ENCODE peak calls at places on chromosomes 5 and 9, in eight cellular contexts. One of them, this sample, is unnamed.
A peak's percentile ranks its signal among the peaks of the same experiment; 100 is the strongest.

GRCh38 chr5:124230456-124230855 is 516.0 kb downstream of the ZNF608 start:
- DNase-seq in NCI-H2029 treated with DMSO at 0.1 percent for 48 hours: no peak
- DNase-seq in NCI-H2171: no peak
- DNase-seq in HCEC 1CT: no peak
- DNase-seq in activated effector memory CD4-positive, alpha-beta T cell treated with Interleukin-2 at 50 U/mL for 16 hours: no peak
- DNase-seq in cardiac muscle cell: no peak
- DNase-seq in dorsolateral prefrontal cortex: no peak
- DNase-seq in activated CD4-positive, alpha-beta T cell treated with anti-CD3 and anti-CD28 coated beads for 1 hour: no peak
- DNase-seq in this sample: no peak

GRCh38 chr5:147576646-147577535 is 67.0 kb upstream of the DPYSL3 start:
- DNase-seq in dorsolateral prefrontal cortex: peak; percentile 66
- DNase-seq in activated effector memory CD4-positive, alpha-beta T cell treated with Interleukin-2 at 50 U/mL for 16 hours: no peak
- DNase-seq in HCEC 1CT: peak; percentile 50
- DNase-seq in NCI-H2171: peak; percentile 7
- DNase-seq in activated CD4-positive, alpha-beta T cell treated with anti-CD3 and anti-CD28 coated beads for 1 hour: no peak
- DNase-seq in cardiac muscle cell: peak; percentile 54
- DNase-seq in NCI-H2029 treated with DMSO at 0.1 percent for 48 hours: no peak
- DNase-seq in this sample: peak; percentile 61

GRCh38 chr5:1745190-1745805 is 54.3 kb downstream of the MRPL36 start:
- DNase-seq in dorsolateral prefrontal cortex: peak; percentile 23
- DNase-seq in activated effector memory CD4-positive, alpha-beta T cell treated with Interleukin-2 at 50 U/mL for 16 hours: no peak
- DNase-seq in NCI-H2171: no peak
- DNase-seq in activated CD4-positive, alpha-beta T cell treated with anti-CD3 and anti-CD28 coated beads for 1 hour: no peak
- DNase-seq in NCI-H2029 treated with DMSO at 0.1 percent for 48 hours: no peak
- DNase-seq in cardiac muscle cell: no peak
- DNase-seq in HCEC 1CT: no peak
- DNase-seq in this sample: no peak

GRCh38 chr9:27412963-27413362 is 111.1 kb upstream of the IFNK start:
- DNase-seq in NCI-H2171: no peak
- DNase-seq in dorsolateral prefrontal cortex: no peak
- DNase-seq in HCEC 1CT: no peak
- DNase-seq in NCI-H2029 treated with DMSO at 0.1 percent for 48 hours: no peak
- DNase-seq in activated effector memory CD4-positive, alpha-beta T cell treated with Interleukin-2 at 50 U/mL for 16 hours: no peak
- DNase-seq in cardiac muscle cell: no peak
- DNase-seq in activated CD4-positive, alpha-beta T cell treated with anti-CD3 and anti-CD28 coated beads for 1 hour: no peak
- DNase-seq in this sample: no peak

GRCh38 chr5:65076251-65076869 is 307.6 kb downstream of the CWC27 start:
- DNase-seq in NCI-H2029 treated with DMSO at 0.1 percent for 48 hours: no peak
- DNase-seq in activated effector memory CD4-positive, alpha-beta T cell treated with Interleukin-2 at 50 U/mL for 16 hours: peak; percentile 28
- DNase-seq in dorsolateral prefrontal cortex: no peak
- DNase-seq in cardiac muscle cell: peak; percentile 96
- DNase-seq in HCEC 1CT: peak; percentile 79
- DNase-seq in NCI-H2171: no peak
- DNase-seq in activated CD4-positive, alpha-beta T cell treated with anti-CD3 and anti-CD28 coated beads for 1 hour: no peak
- DNase-seq in this sample: peak; percentile 61

GRCh38 chr9:137534256-137535119 is 15.7 kb downstream of the PNPLA7 start:
- DNase-seq in dorsolateral prefrontal cortex: no peak
- DNase-seq in NCI-H2029 treated with DMSO at 0.1 percent for 48 hours: peak; percentile 84
- DNase-seq in cardiac muscle cell: peak; percentile 75
- DNase-seq in activated CD4-positive, alpha-beta T cell treated with anti-CD3 and anti-CD28 coated beads for 1 hour: no peak
- DNase-seq in NCI-H2171: peak; percentile 54
- DNase-seq in activated effector memory CD4-positive, alpha-beta T cell treated with Interleukin-2 at 50 U/mL for 16 hours: no peak
- DNase-seq in HCEC 1CT: peak; percentile 72
- DNase-seq in this sample: peak; percentile 65

GRCh38 chr5:129996896-129997295 is 92.6 kb downstream of the CHSY3 start:
- DNase-seq in NCI-H2029 treated with DMSO at 0.1 percent for 48 hours: no peak
- DNase-seq in dorsolateral prefrontal cortex: no peak
- DNase-seq in cardiac muscle cell: peak; percentile 19
- DNase-seq in activated effector memory CD4-positive, alpha-beta T cell treated with Interleukin-2 at 50 U/mL for 16 hours: no peak
- DNase-seq in HCEC 1CT: peak; percentile 85
- DNase-seq in activated CD4-positive, alpha-beta T cell treated with anti-CD3 and anti-CD28 coated beads for 1 hour: no peak
- DNase-seq in NCI-H2171: no peak
- DNase-seq in this sample: no peak

GRCh38 chr9:129054163-129054851 is 17.9 kb downstream of the MIGA2 start:
- DNase-seq in HCEC 1CT: peak; percentile 14
- DNase-seq in cardiac muscle cell: no peak
- DNase-seq in NCI-H2029 treated with DMSO at 0.1 percent for 48 hours: no peak
- DNase-seq in activated effector memory CD4-positive, alpha-beta T cell treated with Interleukin-2 at 50 U/mL for 16 hours: no peak
- DNase-seq in NCI-H2171: no peak
- DNase-seq in activated CD4-positive, alpha-beta T cell treated with anti-CD3 and anti-CD28 coated beads for 1 hour: no peak
- DNase-seq in dorsolateral prefrontal cortex: no peak
- DNase-seq in this sample: no peak

GRCh38 chr5:87755378-87755777 is 342.6 kb upstream of the CCNH start:
- DNase-seq in activated CD4-positive, alpha-beta T cell treated with anti-CD3 and anti-CD28 coated beads for 1 hour: no peak
- DNase-seq in dorsolateral prefrontal cortex: no peak
- DNase-seq in HCEC 1CT: no peak
- DNase-seq in activated effector memory CD4-positive, alpha-beta T cell treated with Interleukin-2 at 50 U/mL for 16 hours: no peak
- DNase-seq in cardiac muscle cell: no peak
- DNase-seq in NCI-H2029 treated with DMSO at 0.1 percent for 48 hours: no peak
- DNase-seq in NCI-H2171: no peak
- DNase-seq in this sample: no peak

GRCh38 chr5:89449392-89450148 is 566.6 kb upstream of the MEF2C start:
- DNase-seq in activated CD4-positive, alpha-beta T cell treated with anti-CD3 and anti-CD28 coated beads for 1 hour: no peak
- DNase-seq in activated effector memory CD4-positive, alpha-beta T cell treated with Interleukin-2 at 50 U/mL for 16 hours: no peak
- DNase-seq in NCI-H2171: no peak
- DNase-seq in dorsolateral prefrontal cortex: no peak
- DNase-seq in HCEC 1CT: no peak
- DNase-seq in NCI-H2029 treated with DMSO at 0.1 percent for 48 hours: no peak
- DNase-seq in cardiac muscle cell: no peak
- DNase-seq in this sample: no peak

GRCh38 chr5:174706997-174707548 is 17.3 kb upstream of the MSX2 start:
- DNase-seq in activated effector memory CD4-positive, alpha-beta T cell treated with Interleukin-2 at 50 U/mL for 16 hours: no peak
- DNase-seq in HCEC 1CT: no peak
- DNase-seq in NCI-H2171: no peak
- DNase-seq in dorsolateral prefrontal cortex: no peak
- DNase-seq in activated CD4-positive, alpha-beta T cell treated with anti-CD3 and anti-CD28 coated beads for 1 hour: no peak
- DNase-seq in NCI-H2029 treated with DMSO at 0.1 percent for 48 hours: no peak
- DNase-seq in cardiac muscle cell: no peak
- DNase-seq in this sample: no peak

GRCh38 chr9:20379804-20380225 is 242.5 kb downstream of the MLLT3 start:
- DNase-seq in cardiac muscle cell: no peak
- DNase-seq in NCI-H2029 treated with DMSO at 0.1 percent for 48 hours: no peak
- DNase-seq in activated effector memory CD4-positive, alpha-beta T cell treated with Interleukin-2 at 50 U/mL for 16 hours: no peak
- DNase-seq in activated CD4-positive, alpha-beta T cell treated with anti-CD3 and anti-CD28 coated beads for 1 hour: no peak
- DNase-seq in dorsolateral prefrontal cortex: no peak
- DNase-seq in HCEC 1CT: no peak
- DNase-seq in NCI-H2171: no peak
- DNase-seq in this sample: no peak

GRCh38 chr5:87195104-87195581 is 72.5 kb upstream of the RASA1 start:
- DNase-seq in activated CD4-positive, alpha-beta T cell treated with anti-CD3 and anti-CD28 coated beads for 1 hour: no peak
- DNase-seq in activated effector memory CD4-positive, alpha-beta T cell treated with Interleukin-2 at 50 U/mL for 16 hours: no peak
- DNase-seq in HCEC 1CT: peak; percentile 82
- DNase-seq in dorsolateral prefrontal cortex: no peak
- DNase-seq in NCI-H2171: no peak
- DNase-seq in cardiac muscle cell: peak; percentile 84
- DNase-seq in NCI-H2029 treated with DMSO at 0.1 percent for 48 hours: no peak
- DNase-seq in this sample: peak; percentile 46

GRCh38 chr5:139037732-139038131 is 160.4 kb downstream of the SIL1 start:
- DNase-seq in dorsolateral prefrontal cortex: no peak
- DNase-seq in NCI-H2029 treated with DMSO at 0.1 percent for 48 hours: no peak
- DNase-seq in activated effector memory CD4-positive, alpha-beta T cell treated with Interleukin-2 at 50 U/mL for 16 hours: no peak
- DNase-seq in HCEC 1CT: no peak
- DNase-seq in cardiac muscle cell: no peak
- DNase-seq in NCI-H2171: no peak
- DNase-seq in activated CD4-positive, alpha-beta T cell treated with anti-CD3 and anti-CD28 coated beads for 1 hour: no peak
- DNase-seq in this sample: no peak

GRCh38 chr5:164335837-164336236 is 830.4 kb downstream of the MAT2B start:
- DNase-seq in NCI-H2171: no peak
- DNase-seq in activated effector memory CD4-positive, alpha-beta T cell treated with Interleukin-2 at 50 U/mL for 16 hours: no peak
- DNase-seq in HCEC 1CT: peak; percentile 84
- DNase-seq in dorsolateral prefrontal cortex: no peak
- DNase-seq in cardiac muscle cell: peak; percentile 71
- DNase-seq in activated CD4-positive, alpha-beta T cell treated with anti-CD3 and anti-CD28 coated beads for 1 hour: no peak
- DNase-seq in NCI-H2029 treated with DMSO at 0.1 percent for 48 hours: no peak
- DNase-seq in this sample: no peak

GRCh38 chr5:179409806-179410205 is 64.5 kb upstream of the ADAMTS2 start:
- DNase-seq in NCI-H2029 treated with DMSO at 0.1 percent for 48 hours: no peak
- DNase-seq in cardiac muscle cell: peak; percentile 17
- DNase-seq in dorsolateral prefrontal cortex: no peak
- DNase-seq in activated CD4-positive, alpha-beta T cell treated with anti-CD3 and anti-CD28 coated beads for 1 hour: no peak
- DNase-seq in HCEC 1CT: no peak
- DNase-seq in activated effector memory CD4-positive, alpha-beta T cell treated with Interleukin-2 at 50 U/mL for 16 hours: no peak
- DNase-seq in NCI-H2171: no peak
- DNase-seq in this sample: peak; percentile 58

GRCh38 chr9:77892171-77892570 is 139.4 kb downstream of the GNAQ start:
- DNase-seq in NCI-H2029 treated with DMSO at 0.1 percent for 48 hours: no peak
- DNase-seq in activated effector memory CD4-positive, alpha-beta T cell treated with Interleukin-2 at 50 U/mL for 16 hours: no peak
- DNase-seq in NCI-H2171: no peak
- DNase-seq in activated CD4-positive, alpha-beta T cell treated with anti-CD3 and anti-CD28 coated beads for 1 hour: no peak
- DNase-seq in dorsolateral prefrontal cortex: no peak
- DNase-seq in HCEC 1CT: no peak
- DNase-seq in cardiac muscle cell: no peak
- DNase-seq in this sample: no peak

GRCh38 chr9:97468658-97469448 is 32.6 kb upstream of the TMOD1 start:
- DNase-seq in NCI-H2171: peak; percentile 42
- DNase-seq in cardiac muscle cell: peak; percentile 81
- DNase-seq in activated effector memory CD4-positive, alpha-beta T cell treated with Interleukin-2 at 50 U/mL for 16 hours: no peak
- DNase-seq in NCI-H2029 treated with DMSO at 0.1 percent for 48 hours: peak; percentile 59
- DNase-seq in HCEC 1CT: peak; percentile 55
- DNase-seq in dorsolateral prefrontal cortex: peak; percentile 83
- DNase-seq in activated CD4-positive, alpha-beta T cell treated with anti-CD3 and anti-CD28 coated beads for 1 hour: no peak
- DNase-seq in this sample: peak; percentile 75

GRCh38 chr9:128393971-128394370 is 22.8 kb downstream of the URM1 start:
- DNase-seq in HCEC 1CT: no peak
- DNase-seq in activated CD4-positive, alpha-beta T cell treated with anti-CD3 and anti-CD28 coated beads for 1 hour: no peak
- DNase-seq in activated effector memory CD4-positive, alpha-beta T cell treated with Interleukin-2 at 50 U/mL for 16 hours: no peak
- DNase-seq in dorsolateral prefrontal cortex: no peak
- DNase-seq in cardiac muscle cell: no peak
- DNase-seq in NCI-H2171: no peak
- DNase-seq in NCI-H2029 treated with DMSO at 0.1 percent for 48 hours: no peak
- DNase-seq in this sample: no peak

GRCh38 chr9:95484225-95484624 is 32.5 kb downstream of the PTCH1 start:
- DNase-seq in activated CD4-positive, alpha-beta T cell treated with anti-CD3 and anti-CD28 coated beads for 1 hour: no peak
- DNase-seq in NCI-H2029 treated with DMSO at 0.1 percent for 48 hours: no peak
- DNase-seq in activated effector memory CD4-positive, alpha-beta T cell treated with Interleukin-2 at 50 U/mL for 16 hours: no peak
- DNase-seq in cardiac muscle cell: no peak
- DNase-seq in dorsolateral prefrontal cortex: no peak
- DNase-seq in HCEC 1CT: no peak
- DNase-seq in NCI-H2171: no peak
- DNase-seq in this sample: no peak

GRCh38 chr9:97666907-97667686 is 30.0 kb downstream of the XPA start:
- DNase-seq in HCEC 1CT: no peak
- DNase-seq in activated effector memory CD4-positive, alpha-beta T cell treated with Interleukin-2 at 50 U/mL for 16 hours: no peak
- DNase-seq in NCI-H2029 treated with DMSO at 0.1 percent for 48 hours: no peak
- DNase-seq in dorsolateral prefrontal cortex: no peak
- DNase-seq in NCI-H2171: no peak
- DNase-seq in activated CD4-positive, alpha-beta T cell treated with anti-CD3 and anti-CD28 coated beads for 1 hour: no peak
- DNase-seq in cardiac muscle cell: no peak
- DNase-seq in this sample: no peak

GRCh38 chr9:106074006-106074405 is 379.7 kb downstream of the TMEM38B start:
- DNase-seq in HCEC 1CT: no peak
- DNase-seq in cardiac muscle cell: no peak
- DNase-seq in dorsolateral prefrontal cortex: no peak
- DNase-seq in NCI-H2171: no peak
- DNase-seq in NCI-H2029 treated with DMSO at 0.1 percent for 48 hours: no peak
- DNase-seq in activated effector memory CD4-positive, alpha-beta T cell treated with Interleukin-2 at 50 U/mL for 16 hours: no peak
- DNase-seq in activated CD4-positive, alpha-beta T cell treated with anti-CD3 and anti-CD28 coated beads for 1 hour: no peak
- DNase-seq in this sample: no peak

GRCh38 chr5:31119938-31120641 is 73.4 kb upstream of the CDH6 start:
- DNase-seq in cardiac muscle cell: no peak
- DNase-seq in activated effector memory CD4-positive, alpha-beta T cell treated with Interleukin-2 at 50 U/mL for 16 hours: no peak
- DNase-seq in HCEC 1CT: no peak
- DNase-seq in NCI-H2029 treated with DMSO at 0.1 percent for 48 hours: no peak
- DNase-seq in dorsolateral prefrontal cortex: no peak
- DNase-seq in NCI-H2171: no peak
- DNase-seq in activated CD4-positive, alpha-beta T cell treated with anti-CD3 and anti-CD28 coated beads for 1 hour: no peak
- DNase-seq in this sample: no peak

GRCh38 chr5:148732692-148733091 is 78.4 kb upstream of the HTR4 start:
- DNase-seq in dorsolateral prefrontal cortex: no peak
- DNase-seq in NCI-H2029 treated with DMSO at 0.1 percent for 48 hours: no peak
- DNase-seq in activated effector memory CD4-positive, alpha-beta T cell treated with Interleukin-2 at 50 U/mL for 16 hours: no peak
- DNase-seq in HCEC 1CT: no peak
- DNase-seq in cardiac muscle cell: no peak
- DNase-seq in activated CD4-positive, alpha-beta T cell treated with anti-CD3 and anti-CD28 coated beads for 1 hour: no peak
- DNase-seq in NCI-H2171: no peak
- DNase-seq in this sample: no peak

GRCh38 chr5:135466178-135467050 is 14.3 kb upstream of the TIFAB start:
- DNase-seq in cardiac muscle cell: peak; percentile 79
- DNase-seq in NCI-H2029 treated with DMSO at 0.1 percent for 48 hours: peak; percentile 13
- DNase-seq in HCEC 1CT: peak; percentile 68
- DNase-seq in activated effector memory CD4-positive, alpha-beta T cell treated with Interleukin-2 at 50 U/mL for 16 hours: peak; percentile 28
- DNase-seq in NCI-H2171: peak; percentile 56
- DNase-seq in dorsolateral prefrontal cortex: peak; percentile 85
- DNase-seq in activated CD4-positive, alpha-beta T cell treated with anti-CD3 and anti-CD28 coated beads for 1 hour: peak; percentile 52
- DNase-seq in this sample: peak; percentile 81

GRCh38 chr9:98999152-98999525 is 55.4 kb downstream of the COL15A1 start:
- DNase-seq in HCEC 1CT: no peak
- DNase-seq in NCI-H2171: no peak
- DNase-seq in activated effector memory CD4-positive, alpha-beta T cell treated with Interleukin-2 at 50 U/mL for 16 hours: no peak
- DNase-seq in dorsolateral prefrontal cortex: no peak
- DNase-seq in activated CD4-positive, alpha-beta T cell treated with anti-CD3 and anti-CD28 coated beads for 1 hour: no peak
- DNase-seq in cardiac muscle cell: no peak
- DNase-seq in NCI-H2029 treated with DMSO at 0.1 percent for 48 hours: no peak
- DNase-seq in this sample: no peak

GRCh38 chr9:110351009-110351467 is 13.4 kb upstream of the TXNDC8 start:
- DNase-seq in dorsolateral prefrontal cortex: no peak
- DNase-seq in cardiac muscle cell: peak; percentile 62
- DNase-seq in NCI-H2029 treated with DMSO at 0.1 percent for 48 hours: no peak
- DNase-seq in activated CD4-positive, alpha-beta T cell treated with anti-CD3 and anti-CD28 coated beads for 1 hour: no peak
- DNase-seq in HCEC 1CT: peak; percentile 77
- DNase-seq in activated effector memory CD4-positive, alpha-beta T cell treated with Interleukin-2 at 50 U/mL for 16 hours: no peak
- DNase-seq in NCI-H2171: no peak
- DNase-seq in this sample: peak; percentile 81

GRCh38 chr9:138022121-138022741 is 144.6 kb downstream of the CACNA1B start:
- DNase-seq in cardiac muscle cell: peak; percentile 2
- DNase-seq in activated effector memory CD4-positive, alpha-beta T cell treated with Interleukin-2 at 50 U/mL for 16 hours: no peak
- DNase-seq in dorsolateral prefrontal cortex: peak; percentile 32
- DNase-seq in activated CD4-positive, alpha-beta T cell treated with anti-CD3 and anti-CD28 coated beads for 1 hour: no peak
- DNase-seq in NCI-H2171: peak; percentile 85
- DNase-seq in HCEC 1CT: no peak
- DNase-seq in NCI-H2029 treated with DMSO at 0.1 percent for 48 hours: peak; percentile 62
- DNase-seq in this sample: peak; percentile 70

GRCh38 chr9:32427111-32427873 is 42.8 kb downstream of the ACO1 start:
- DNase-seq in NCI-H2171: no peak
- DNase-seq in dorsolateral prefrontal cortex: peak; percentile 60
- DNase-seq in cardiac muscle cell: peak; percentile 52
- DNase-seq in NCI-H2029 treated with DMSO at 0.1 percent for 48 hours: no peak
- DNase-seq in activated effector memory CD4-positive, alpha-beta T cell treated with Interleukin-2 at 50 U/mL for 16 hours: no peak
- DNase-seq in activated CD4-positive, alpha-beta T cell treated with anti-CD3 and anti-CD28 coated beads for 1 hour: no peak
- DNase-seq in HCEC 1CT: peak; percentile 68
- DNase-seq in this sample: no peak

GRCh38 chr9:100088202-100088601 is 10.6 kb downstream of the ERP44 start:
- DNase-seq in cardiac muscle cell: no peak
- DNase-seq in NCI-H2171: no peak
- DNase-seq in activated CD4-positive, alpha-beta T cell treated with anti-CD3 and anti-CD28 coated beads for 1 hour: no peak
- DNase-seq in dorsolateral prefrontal cortex: no peak
- DNase-seq in activated effector memory CD4-positive, alpha-beta T cell treated with Interleukin-2 at 50 U/mL for 16 hours: no peak
- DNase-seq in HCEC 1CT: no peak
- DNase-seq in NCI-H2029 treated with DMSO at 0.1 percent for 48 hours: no peak
- DNase-seq in this sample: peak; percentile 21

GRCh38 chr5:123538670-123539459 is 26.9 kb downstream of the CSNK1G3 start:
- DNase-seq in dorsolateral prefrontal cortex: no peak
- DNase-seq in HCEC 1CT: no peak
- DNase-seq in cardiac muscle cell: peak; percentile 14
- DNase-seq in activated CD4-positive, alpha-beta T cell treated with anti-CD3 and anti-CD28 coated beads for 1 hour: no peak
- DNase-seq in NCI-H2029 treated with DMSO at 0.1 percent for 48 hours: no peak
- DNase-seq in activated effector memory CD4-positive, alpha-beta T cell treated with Interleukin-2 at 50 U/mL for 16 hours: no peak
- DNase-seq in NCI-H2171: no peak
- DNase-seq in this sample: peak; percentile 70

GRCh38 chr5:72353046-72353445 is 32.9 kb downstream of the PTCD2 start:
- DNase-seq in NCI-H2029 treated with DMSO at 0.1 percent for 48 hours: no peak
- DNase-seq in activated CD4-positive, alpha-beta T cell treated with anti-CD3 and anti-CD28 coated beads for 1 hour: no peak
- DNase-seq in cardiac muscle cell: peak; percentile 47
- DNase-seq in HCEC 1CT: peak; percentile 58
- DNase-seq in activated effector memory CD4-positive, alpha-beta T cell treated with Interleukin-2 at 50 U/mL for 16 hours: no peak
- DNase-seq in NCI-H2171: no peak
- DNase-seq in dorsolateral prefrontal cortex: no peak
- DNase-seq in this sample: peak; percentile 11

GRCh38 chr9:69237702-69238295 is 63.7 kb downstream of the TJP2 start:
- DNase-seq in NCI-H2029 treated with DMSO at 0.1 percent for 48 hours: no peak
- DNase-seq in activated effector memory CD4-positive, alpha-beta T cell treated with Interleukin-2 at 50 U/mL for 16 hours: no peak
- DNase-seq in HCEC 1CT: no peak
- DNase-seq in cardiac muscle cell: no peak
- DNase-seq in activated CD4-positive, alpha-beta T cell treated with anti-CD3 and anti-CD28 coated beads for 1 hour: no peak
- DNase-seq in dorsolateral prefrontal cortex: no peak
- DNase-seq in NCI-H2171: no peak
- DNase-seq in this sample: no peak

GRCh38 chr5:1385395-1386273 is 40.7 kb upstream of the CLPTM1L start:
- DNase-seq in cardiac muscle cell: peak; percentile 67
- DNase-seq in dorsolateral prefrontal cortex: peak; percentile 84
- DNase-seq in activated CD4-positive, alpha-beta T cell treated with anti-CD3 and anti-CD28 coated beads for 1 hour: peak; percentile 67
- DNase-seq in activated effector memory CD4-positive, alpha-beta T cell treated with Interleukin-2 at 50 U/mL for 16 hours: peak; percentile 86
- DNase-seq in NCI-H2029 treated with DMSO at 0.1 percent for 48 hours: peak; percentile 70
- DNase-seq in NCI-H2171: peak; percentile 81
- DNase-seq in HCEC 1CT: peak; percentile 54
- DNase-seq in this sample: peak; percentile 79